ENCODE peak calls at places on chromosome 14, in five cellular contexts. A is heart right ventricle, W is GM23338, I is ascending aorta, V is cardiac muscle cell. N is an unnamed sample.

GRCh38 chr14:21852061-21852664 is 178.5 kb upstream of the OR4E1 start:
- DNase-seq in I (no peak), W (peak; percentile 82), V (peak; percentile 71), A (no peak), N (no peak)

GRCh38 chr14:102374264-102374663 is 11.5 kb downstream of the TECPR2 start:
- DNase-seq in I (no peak), V (no peak), W (no peak), A (no peak), N (no peak)

GRCh38 chr14:24132061-24132685 is 1.7 kb downstream of the FITM1 start:
- DNase-seq in I (no peak), W (no peak), V (no peak), A (no peak), N (no peak)

GRCh38 chr14:38910092-38910491 is 192.9 kb downstream of the SEC23A start:
- DNase-seq in I (no peak), W (no peak), A (no peak), V (no peak), N (no peak)

GRCh38 chr14:92737206-92737605 is 11.2 kb downstream of the LGMN start:
- DNase-seq in V (peak; percentile 51), W (no peak), I (no peak), A (no peak), N (no peak)

GRCh38 chr14:69501362-69501964 is 16.9 kb downstream of the PLEKHD1 start:
- DNase-seq in V (no peak), A (peak; percentile 53), I (no peak), W (no peak), N (no peak)

GRCh38 chr14:101032433-101032832 is 128.9 kb upstream of the RTL1 start:
- DNase-seq in A (no peak), V (no peak), I (no peak), W (no peak), N (peak; percentile 15)

GRCh38 chr14:24297190-24297964 is 2.2 kb downstream of the DHRS1 start:
- DNase-seq in W (peak; percentile 84), A (no peak), I (no peak), V (peak; percentile 43), N (no peak)

GRCh38 chr14:42911642-42912041 is 1305.0 kb downstream of the LRFN5 start:
- DNase-seq in W (peak; percentile 14), I (no peak), A (no peak), V (no peak), N (no peak)

GRCh38 chr14:77848031-77848430 is 48.1 kb downstream of the ADCK1 start:
- DNase-seq in V (no peak), A (no peak), W (no peak), I (no peak), N (no peak)

GRCh38 chr14:37901978-37902377 is 305.7 kb upstream of the SSTR1 start:
- DNase-seq in V (no peak), W (peak; percentile 26), I (no peak), A (peak; percentile 66), N (no peak)

GRCh38 chr14:76514599-76514998 is 138.7 kb downstream of the ESRRB start:
- DNase-seq in I (no peak), W (no peak), A (no peak), V (no peak), N (no peak)

GRCh38 chr14:24943024-24943423 is 106.9 kb downstream of the STXBP6 start:
- DNase-seq in V (no peak), W (peak; percentile 91), I (no peak), A (no peak), N (no peak)

GRCh38 chr14:95518045-95518751 is 1.7 kb upstream of the SYNE3 start:
- DNase-seq in A (no peak), I (no peak), V (no peak), W (no peak), N (no peak)

GRCh38 chr14:89465894-89466293 is 48.9 kb upstream of the FOXN3 start:
- DNase-seq in V (no peak), I (no peak), A (no peak), W (peak; percentile 44), N (no peak)

GRCh38 chr14:59330455-59330854 is 134.7 kb downstream of the GPR135 start:
- DNase-seq in W (peak; percentile 24), I (no peak), V (no peak), A (no peak), N (no peak)

GRCh38 chr14:55781046-55781445 is 201.0 kb downstream of the KTN1 start:
- DNase-seq in W (no peak), V (no peak), A (no peak), I (no peak), N (no peak)

GRCh38 chr14:94011795-94012194 is 14.3 kb upstream of the OTUB2 start:
- DNase-seq in I (no peak), V (peak; percentile 52), W (no peak), A (no peak), N (no peak)

GRCh38 chr14:20684662-20685456 is 499 bp downstream of the RNASE4 start:
- DNase-seq in V (no peak), W (peak; percentile 66), I (no peak), A (peak; percentile 18), N (no peak)

GRCh38 chr14:22796087-22796707 is 19.0 kb downstream of the SLC7A7 start:
- DNase-seq in A (no peak), V (no peak), W (no peak), I (no peak), N (no peak)

GRCh38 chr14:68255697-68256178 is 436.2 kb downstream of the RAD51B start:
- DNase-seq in I (no peak), W (no peak), A (no peak), V (no peak), N (peak; percentile 84)

GRCh38 chr14:77607741-77608302 is 8.6 kb downstream of the SPTLC2 start:
- DNase-seq in A (peak; percentile 13), I (no peak), V (no peak), W (peak; percentile 30), N (no peak)

GRCh38 chr14:33634631-33635030 is 316.2 kb downstream of the EGLN3 start:
- DNase-seq in V (no peak), W (no peak), A (no peak), I (no peak), N (no peak)

GRCh38 chr14:104293851-104294627 is 155.7 kb downstream of the KIF26A start:
- DNase-seq in W (peak; percentile 35), A (no peak), V (no peak), I (no peak), N (no peak)

GRCh38 chr14:21097616-21098133 is 780 bp downstream of the ZNF219 start:
- DNase-seq in A (peak; percentile 21), I (no peak), W (peak; percentile 84), V (peak; percentile 62), N (no peak)

GRCh38 chr14:78983126-78983525 is 813.0 kb downstream of the NRXN3 start:
- DNase-seq in A (no peak), W (no peak), I (no peak), V (no peak), N (no peak)

GRCh38 chr14:94472842-94473241 is 3.2 kb downstream of the SERPINA9 start:
- DNase-seq in A (no peak), V (no peak), I (no peak), W (no peak), N (no peak)

GRCh38 chr14:99603471-99603933 is 505 bp downstream of the CCDC85C start:
- DNase-seq in W (peak; percentile 53), A (peak; percentile 19), I (no peak), V (peak; percentile 57), N (no peak)

DNA sequence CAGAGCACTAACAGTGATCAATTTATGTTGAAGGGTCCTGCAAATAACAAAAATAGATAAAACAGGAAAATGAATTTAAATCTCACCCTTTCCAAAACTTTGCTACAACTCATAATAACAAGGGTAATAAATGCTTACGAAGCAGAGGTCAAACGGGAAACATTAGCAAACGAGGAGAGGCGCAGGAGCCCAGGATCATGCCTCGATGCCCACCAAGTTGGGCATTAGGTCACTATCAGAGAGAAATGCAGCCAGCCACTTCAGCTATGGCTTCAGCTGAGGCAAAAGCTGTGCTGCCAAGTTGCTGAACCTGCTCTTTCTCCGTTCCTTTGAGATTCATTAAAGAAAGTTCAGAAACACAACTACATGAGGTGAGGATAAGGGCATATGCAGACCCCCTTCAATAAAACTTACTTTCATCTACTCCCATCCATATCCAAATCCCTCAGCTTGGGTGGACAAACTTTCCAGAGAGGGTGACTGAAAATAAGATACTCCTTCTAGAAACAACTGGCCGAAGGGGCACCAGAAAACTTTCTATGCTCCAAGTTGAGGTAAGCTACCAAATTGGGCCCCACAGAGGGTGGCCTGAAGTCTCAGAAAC is 7.9 kb downstream of the NKX2-1 start:
- DNase-seq in A (no peak), I (no peak), W (no peak), V (no peak), N (no peak)
- H3K4me3 ChIP-seq in A (no peak overlapping the region), I (no peak overlapping the region), W (no peak overlapping the region), V (no peak overlapping the region), N (no peak overlapping the region)

DNA sequence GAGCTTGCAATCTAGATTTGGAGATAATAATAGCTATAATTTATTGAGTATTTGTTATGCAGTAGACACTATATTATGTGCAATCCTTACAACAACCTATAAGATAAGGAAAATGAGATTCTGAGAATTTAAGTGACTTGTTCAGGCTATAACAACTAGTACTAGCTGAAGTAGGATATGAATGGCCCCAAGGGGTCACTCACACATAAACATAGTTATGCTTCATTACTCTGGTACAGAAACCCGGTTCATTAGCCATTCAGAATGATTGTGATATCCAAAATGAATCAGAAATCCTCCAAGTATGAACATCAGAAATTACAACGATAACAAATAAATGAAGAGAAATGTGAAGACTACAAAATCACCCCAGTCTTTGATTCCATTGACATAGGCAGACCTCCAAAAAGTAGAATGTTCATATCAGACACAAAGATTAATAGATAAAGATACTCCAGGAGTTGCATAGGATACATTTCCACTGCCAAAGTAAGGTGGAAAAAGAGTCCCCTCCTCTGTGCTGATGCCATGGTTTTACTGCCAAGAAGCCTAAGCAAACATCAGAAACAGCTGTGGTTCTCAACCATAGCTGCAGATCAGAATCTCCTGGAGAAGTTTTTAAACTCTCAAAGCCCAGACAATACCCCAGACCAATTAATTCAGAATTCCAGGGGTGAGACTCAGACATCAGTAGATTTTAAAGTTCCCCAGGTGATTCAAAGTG is 8.6 kb upstream of the NID2 start:
- DNase-seq in I (no peak), W (no peak), V (no peak), A (no peak), N (peak; percentile 8)
- TF ChIP-seq CTCF in I (no peak), W (no peak), V (peak; percentile 18), A (no peak), N (no peak)

GRCh38 chr14:105576525-105577088 is 50.2 kb downstream of the TMEM121 start:
- DNase-seq in I (no peak), A (no peak), V (no peak), W (no peak), N (no peak)
- H3K4me3 ChIP-seq in I (no peak overlapping the region), A (no peak overlapping the region), V (no peak overlapping the region), W (no peak overlapping the region), N (no peak overlapping the region)

DNA sequence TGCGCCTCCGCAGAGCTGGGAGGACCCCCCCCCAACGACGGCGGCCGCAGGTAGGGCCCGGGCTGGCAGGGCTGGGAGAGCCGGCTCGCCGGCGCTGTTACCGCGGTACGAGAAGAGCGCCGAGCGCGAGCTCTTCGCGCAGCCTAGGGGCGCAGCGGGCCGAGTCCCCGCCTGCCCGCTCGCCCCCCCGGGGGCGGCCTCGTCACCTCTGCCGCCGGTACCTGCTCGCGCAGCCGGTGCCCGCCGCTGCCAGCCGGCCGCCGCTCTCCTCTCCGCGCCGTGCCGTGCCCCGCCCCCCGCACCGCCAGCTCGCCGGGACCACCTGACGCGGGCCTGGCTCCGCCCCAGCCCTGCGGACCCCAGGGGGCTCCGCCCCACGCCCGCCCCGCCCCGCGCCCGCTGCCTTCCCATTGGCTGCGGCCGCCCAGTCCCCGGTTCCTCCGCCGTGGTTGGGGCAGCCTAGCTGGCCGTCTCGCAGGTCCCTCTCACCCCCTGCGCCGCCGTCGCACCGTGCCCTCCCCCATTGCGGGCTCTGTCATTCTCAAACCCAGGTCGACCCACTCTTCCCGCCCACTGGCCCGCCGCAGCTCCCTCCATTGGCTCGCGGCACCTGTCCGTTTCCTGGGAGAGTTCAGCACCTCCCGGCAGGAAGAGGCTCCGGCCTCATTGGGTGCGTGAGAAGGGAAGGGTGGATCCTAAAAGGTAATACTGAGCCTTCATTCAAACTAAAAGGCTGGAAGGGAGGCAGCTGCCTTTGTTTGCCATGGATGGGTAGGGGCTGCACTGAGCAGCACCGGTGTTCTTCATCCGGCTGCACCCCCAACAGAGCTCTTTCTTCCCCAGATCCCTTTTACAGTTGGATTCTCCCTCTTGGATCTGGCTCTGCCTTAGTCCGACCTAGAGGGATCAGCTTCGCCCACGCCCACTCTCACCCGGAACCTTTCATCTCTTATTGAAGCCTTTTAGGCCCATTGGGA is at the start of gene MAP3K9:
- DNase-seq in I (peak; percentile 33), W (peak; percentile 98), A (peak; percentile 84), V (peak; percentile 99), N (peak; percentile 95)
- TF ChIP-seq CTCF in I (no peak), W (no peak), A (no peak), V (no peak), N (no peak)